ENCODE peak calls at places on chromosomes 4 and X, in nine cellular contexts. F is cardiac muscle cell, B is PC-3, X is MM.1S, K is heart right ventricle, W is IMR-90, U is bronchial epithelial cell, O is ascending aorta, L is tibial nerve. T is an unnamed sample.

GRCh38 chrX:626745-627509 is 3.7 kb upstream of the SHOX start:
- DNase-seq in F (no peak), B (no peak), X (no peak), K (no peak), W (no peak), U (no peak), O (no peak), L (no peak), T (no peak)

GRCh38 chr4:101279377-101279871 is 67.9 kb downstream of the PPP3CA start:
- DNase-seq in F (peak; percentile 98), B (no peak), X (peak; percentile 28), K (no peak), W (peak; percentile 97), U (no peak), O (peak; percentile 68), L (peak; percentile 48), T (peak; percentile 33)

GRCh38 chr4:72302981-72303704 is 265.9 kb downstream of the ADAMTS3 start:
- DNase-seq in F (peak; percentile 58), B (peak; percentile 80), X (peak; percentile 43), K (no peak), W (peak; percentile 35), U (peak; percentile 38), O (no peak), L (peak; percentile 43), T (peak; percentile 54)

GRCh38 chr4:73213917-73214663 is 44.5 kb downstream of the ANKRD17 start:
- DNase-seq in F (peak; percentile 60), B (peak; percentile 14), X (no peak), K (no peak), W (peak; percentile 48), U (peak; percentile 39), O (no peak), L (no peak), T (no peak)

GRCh38 chrX:11793734-11794133 is 35.7 kb downstream of the MSL3 start:
- DNase-seq in F (no peak), B (no peak), X (no peak), K (no peak), W (no peak), U (no peak), O (no peak), L (no peak), T (no peak)

GRCh38 chr4:7987148-7987989 is 47.7 kb upstream of the AFAP1 start:
- DNase-seq in F (peak; percentile 83), B (peak; percentile 86), X (peak; percentile 60), K (peak; percentile 63), W (peak; percentile 77), U (peak; percentile 64), O (peak; percentile 79), L (peak; percentile 84), T (peak; percentile 82)

GRCh38 chr4:5993063-5993745 is 25.0 kb downstream of the C4orf50 start:
- DNase-seq in F (no peak), B (no peak), X (no peak), K (no peak), W (no peak), U (no peak), O (peak; percentile 45), L (no peak), T (no peak)

GRCh38 chr4:170721812-170722373 is 632.1 kb upstream of the AADAT start:
- DNase-seq in F (no peak), B (no peak), X (no peak), K (no peak), W (no peak), U (no peak), O (no peak), L (no peak), T (no peak)

GRCh38 chr4:97016186-97016945 is 1126.9 kb downstream of the STPG2 start:
- DNase-seq in F (no peak), B (peak; percentile 7), X (no peak), K (no peak), W (no peak), U (no peak), O (no peak), L (no peak), T (no peak)

GRCh38 chr4:27702710-27703431 is 842.2 kb downstream of the STIM2 start:
- DNase-seq in F (no peak), B (peak; percentile 49), X (peak; percentile 37), K (no peak), W (peak; percentile 1), U (peak; percentile 74), O (no peak), L (no peak), T (peak; percentile 40)

GRCh38 chr4:89610236-89610635 is 226.7 kb downstream of the SNCA start:
- DNase-seq in F (no peak), B (no peak), X (no peak), K (no peak), W (no peak), U (no peak), O (no peak), L (no peak), T (no peak)

GRCh38 chr4:108786351-108786750 is 23.5 kb upstream of the ETNPPL start:
- DNase-seq in F (no peak), B (no peak), X (no peak), K (no peak), W (no peak), U (no peak), O (no peak), L (no peak), T (no peak)

GRCh38 chr4:108787106-108787505 is 24.3 kb upstream of the ETNPPL start:
- DNase-seq in F (no peak), B (no peak), X (no peak), K (no peak), W (no peak), U (no peak), O (no peak), L (no peak), T (no peak)

GRCh38 chr4:108779958-108780357 is 17.1 kb upstream of the ETNPPL start:
- DNase-seq in F (no peak), B (no peak), X (no peak), K (no peak), W (no peak), U (no peak), O (no peak), L (no peak), T (no peak)

GRCh38 chr4:108787724-108788123 is 24.9 kb upstream of the ETNPPL start:
- DNase-seq in F (no peak), B (no peak), X (no peak), K (no peak), W (no peak), U (no peak), O (no peak), L (no peak), T (no peak)

GRCh38 chr4:108783666-108784463 is 21.0 kb upstream of the ETNPPL start:
- DNase-seq in F (peak; percentile 31), B (peak; percentile 25), X (peak; percentile 30), K (no peak), W (no peak), U (peak; percentile 10), O (no peak), L (no peak), T (no peak)
- TF ChIP-seq CTCF in F (peak; percentile 40), B (peak; percentile 40), X (peak; percentile 44), K (no peak), W (no peak), U (no peak), O (no peak), L (no peak), T (no peak)

GRCh38 chr4:1480720-1481119 is 74.5 kb upstream of the NKX1-1 start:
- DNase-seq in F (no peak), B (no peak), X (no peak), K (no peak), W (no peak), U (no peak), O (no peak), L (no peak), T (no peak)

GRCh38 chr4:1478766-1479355 is 72.6 kb upstream of the NKX1-1 start:
- DNase-seq in F (no peak), B (no peak), X (no peak), K (no peak), W (no peak), U (no peak), O (peak; percentile 18), L (no peak), T (no peak)

GRCh38 chr4:1477045-1477905 is 71.0 kb upstream of the NKX1-1 start:
- DNase-seq in F (no peak), B (no peak), X (no peak), K (no peak), W (no peak), U (no peak), O (peak; percentile 48), L (no peak), T (no peak)

GRCh38 chr4:1476140-1476513 is 69.9 kb upstream of the NKX1-1 start:
- DNase-seq in F (no peak), B (no peak), X (no peak), K (no peak), W (no peak), U (no peak), O (peak; percentile 15), L (no peak), T (no peak)

DNA sequence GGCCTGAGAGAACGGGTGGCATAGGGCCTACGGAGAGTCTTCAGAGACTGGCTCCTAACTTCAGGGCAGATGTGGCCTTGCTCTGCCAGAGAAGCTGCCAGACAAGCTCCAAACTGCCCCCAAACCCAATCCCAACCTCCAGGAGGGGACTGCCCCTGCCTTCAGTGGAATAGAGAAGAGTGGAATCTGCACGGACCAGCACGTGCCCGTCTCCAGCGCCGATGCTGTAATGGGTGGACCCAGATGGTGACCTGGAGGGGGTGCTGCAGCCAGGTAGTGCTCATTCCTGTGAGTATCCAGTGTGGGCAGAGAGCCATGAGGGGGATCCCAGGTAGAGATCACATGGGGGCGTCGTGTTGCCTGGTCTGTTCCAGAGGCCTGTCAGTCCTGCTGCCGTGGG is 73.2 kb upstream of the NKX1-1 start:
- DNase-seq in F (no peak), B (no peak), X (no peak), K (no peak), W (no peak), U (no peak), O (no peak), L (no peak), T (no peak)
- H3K4me3 ChIP-seq in F (no peak overlapping the region), B (no peak overlapping the region), X (no peak overlapping the region), K (no peak overlapping the region), W (no peak overlapping the region), U (no peak overlapping the region), O (no peak overlapping the region), L (no peak overlapping the region), T (no peak overlapping the region)

GRCh38 chrX:150449313-150449712 is 86.2 kb downstream of the MAMLD1 start:
- DNase-seq in F (no peak), B (no peak), X (no peak), K (no peak), W (no peak), U (no peak), O (no peak), L (no peak), T (peak; percentile 1)
- TF ChIP-seq CTCF in F (peak; percentile 6), B (peak; percentile 46), X (peak; percentile 28), K (no peak), W (no peak), U (peak; percentile 2), O (no peak), L (no peak), T (peak; percentile 24)

GRCh38 chrX:54561622-54562021 is 31.6 kb downstream of the GNL3L start:
- DNase-seq in F (no peak), B (no peak), X (no peak), K (no peak), W (no peak), U (no peak), O (no peak), L (no peak), T (no peak)
- H3K4me3 ChIP-seq in F (no peak overlapping the region), B (no peak overlapping the region), X (no peak overlapping the region), K (no peak overlapping the region), W (no peak overlapping the region), U (no peak overlapping the region), O (no peak overlapping the region), L (no peak overlapping the region), T (no peak overlapping the region)

GRCh38 chr4:31557444-31557843 is 837.3 kb downstream of the PCDH7 start:
- DNase-seq in F (no peak), B (no peak), X (peak; percentile 45), K (no peak), W (no peak), U (peak; percentile 21), O (no peak), L (no peak), T (no peak)
- TF ChIP-seq CTCF in F (no peak), B (no peak), X (no peak), K (no peak), W (no peak), U (no peak), O (no peak), L (no peak), T (no peak)

T was measured in GM12865.